ENCODE peak calls at places on chromosomes 6 and 20, in nine cellular contexts. J, V, D, W, G, C, H, U and Z are unnamed samples.

GRCh38 chr20:39473533-39473932 is 511.4 kb downstream of the DHX35 start:
- DNase-seq in H (no peak), J (no peak), C (no peak), W (no peak), G (no peak), V (no peak), D (no peak), U (no peak), Z (no peak)

GRCh38 chr6:24802271-24803059 is 3.7 kb upstream of the ARMH2 start:
- DNase-seq in H (no peak), D (no peak), C (peak), U (no peak), G (no peak), J (no peak), V (no peak), W (no peak), Z (no peak)

GRCh38 chr20:25353368-25353753 is 37.3 kb downstream of the ABHD12 start:
- DNase-seq in D (no peak), U (no peak), W (no peak), J (no peak), H (no peak), G (no peak), C (no peak), V (no peak), Z (no peak)

GRCh38 chr6:137218473-137218916 is 690 bp downstream of the IFNGR1 start:
- DNase-seq in U (no peak), H (peak), W (no peak), V (peak), J (no peak), D (no peak), C (peak), G (peak), Z (peak)

GRCh38 chr20:1897486-1897885 is 2.3 kb downstream of the SIRPA start:
- DNase-seq in J (no peak), C (no peak), W (no peak), D (no peak), U (no peak), H (no peak), V (no peak), G (peak), Z (no peak)

GRCh38 chr6:158999154-158999668 is 791 bp downstream of the RSPH3 start:
- DNase-seq in W (peak), H (no peak), C (no peak), G (peak), J (no peak), U (peak), D (no peak), V (no peak), Z (peak)

GRCh38 chr20:37522258-37523011 is 1.4 kb downstream of the NNAT start:
- DNase-seq in J (no peak), W (no peak), H (no peak), U (no peak), V (peak), D (peak), G (peak), C (peak), Z (no peak)

GRCh38 chr6:108902389-108902792 is 54.2 kb downstream of the ARMC2 start:
- DNase-seq in G (no peak), W (no peak), V (no peak), H (no peak), D (no peak), U (no peak), J (no peak), C (no peak), Z (no peak)

GRCh38 chr6:112362827-112363565 is 15.9 kb downstream of the RFPL4B start:
- DNase-seq in H (peak), J (no peak), C (no peak), V (no peak), G (no peak), D (no peak), W (no peak), U (no peak), Z (no peak)

GRCh38 chr6:142850653-142851434 is 94.1 kb downstream of the HIVEP2 start:
- DNase-seq in W (no peak), V (no peak), D (no peak), J (no peak), U (no peak), C (no peak), G (no peak), H (peak), Z (no peak)

GRCh38 chr6:37628611-37629320 is 68.9 kb downstream of the MDGA1 start:
- DNase-seq in U (no peak), G (no peak), D (no peak), V (no peak), C (no peak), W (no peak), H (peak), J (no peak), Z (no peak)

GRCh38 chr6:168013250-168013915 is 15.9 kb downstream of the KIF25 start:
- DNase-seq in W (no peak), U (no peak), V (no peak), J (no peak), G (no peak), C (no peak), D (no peak), H (no peak), Z (no peak)

GRCh38 chr6:36692861-36693702 is 4.5 kb upstream of the RAB44 start:
- DNase-seq in D (peak), J (no peak), W (no peak), C (peak), G (no peak), U (peak), H (no peak), V (peak), Z (no peak)

GRCh38 chr20:33539129-33539528 is 49.2 kb downstream of the CBFA2T2 start:
- DNase-seq in H (no peak), G (no peak), J (no peak), V (peak), C (no peak), U (no peak), W (no peak), D (no peak), Z (no peak)

GRCh38 chr6:139028242-139028657 is 295 bp upstream of the ABRACL start:
- DNase-seq in H (no peak), U (no peak), G (peak), D (no peak), W (no peak), J (no peak), V (no peak), C (no peak), Z (no peak)

GRCh38 chr6:90135672-90136071 is 161.0 kb downstream of the BACH2 start:
- DNase-seq in G (peak), C (no peak), W (no peak), D (no peak), U (no peak), H (peak), V (no peak), J (no peak), Z (no peak)

GRCh38 chr6:107943626-107944439 is 14.2 kb downstream of the SEC63 start:
- DNase-seq in V (no peak), W (no peak), G (no peak), J (no peak), H (no peak), D (no peak), C (no peak), U (no peak), Z (peak)

GRCh38 chr6:19317587-19317986 is 519.6 kb upstream of the ID4 start:
- DNase-seq in V (no peak), G (no peak), H (no peak), D (no peak), W (no peak), J (no peak), U (no peak), C (no peak), Z (no peak)

GRCh38 chr6:74018825-74019224 is 322.8 kb downstream of the CD109 start:
- DNase-seq in C (peak), W (no peak), J (no peak), U (no peak), H (peak), D (no peak), V (no peak), G (no peak), Z (no peak)

GRCh38 chr20:17873410-17874270 is 95.0 kb downstream of the SNX5 start:
- DNase-seq in H (peak), G (peak), W (peak), C (peak), U (peak), V (peak), D (peak), J (peak), Z (no peak)

GRCh38 chr20:63579017-63579705 is 5.1 kb upstream of the HELZ2 start:
- DNase-seq in U (peak), D (no peak), J (no peak), G (no peak), H (no peak), V (no peak), C (no peak), W (no peak), Z (no peak)

GRCh38 chr6:143744593-143745151 is 66.9 kb downstream of the PHACTR2 start:
- DNase-seq in J (no peak), C (peak), H (no peak), D (no peak), V (no peak), U (no peak), G (peak), W (peak), Z (no peak)

GRCh38 chr6:122798099-122798641 is 9.1 kb downstream of the SMPDL3A start:
- DNase-seq in V (peak), C (no peak), W (peak), H (peak), J (no peak), U (no peak), D (no peak), G (peak), Z (no peak)

GRCh38 chr6:137877113-137877512 is 10.1 kb downstream of the TNFAIP3 start:
- DNase-seq in U (no peak), C (no peak), W (no peak), D (no peak), H (no peak), J (no peak), V (no peak), G (no peak), Z (no peak)

GRCh38 chr6:126228001-126228791 is 111.7 kb upstream of the CENPW start:
- DNase-seq in V (no peak), U (no peak), H (no peak), D (no peak), J (no peak), C (no peak), G (no peak), W (no peak), Z (no peak)

GRCh38 chr20:57747889-57748456 is 38.2 kb upstream of the PMEPA1 start:
- DNase-seq in W (no peak), C (no peak), J (peak), V (no peak), G (no peak), H (peak), U (peak), D (no peak), Z (no peak)
- H3K27ac ChIP-seq in W (peak), C (peak), J (no peak), V (peak), G (peak), H (no peak), U (no peak), D (peak), Z (no peak)

GRCh38 chr6:56222509-56222908 is 24.9 kb downstream of the COL21A1 start:
- DNase-seq in C (no peak), G (no peak), D (no peak), V (no peak), H (no peak), U (no peak), J (no peak), W (no peak), Z (no peak)
- H3K27ac ChIP-seq in C (no peak), G (no peak), D (no peak), V (no peak), H (no peak), U (no peak), J (no peak), W (peak), Z (no peak)

GRCh38 chr6:78347191-78347916 is 520.0 kb upstream of the IRAK1BP1 start:
- DNase-seq in D (no peak), U (no peak), G (no peak), H (peak), W (no peak), V (no peak), C (no peak), J (no peak), Z (no peak)

DNA sequence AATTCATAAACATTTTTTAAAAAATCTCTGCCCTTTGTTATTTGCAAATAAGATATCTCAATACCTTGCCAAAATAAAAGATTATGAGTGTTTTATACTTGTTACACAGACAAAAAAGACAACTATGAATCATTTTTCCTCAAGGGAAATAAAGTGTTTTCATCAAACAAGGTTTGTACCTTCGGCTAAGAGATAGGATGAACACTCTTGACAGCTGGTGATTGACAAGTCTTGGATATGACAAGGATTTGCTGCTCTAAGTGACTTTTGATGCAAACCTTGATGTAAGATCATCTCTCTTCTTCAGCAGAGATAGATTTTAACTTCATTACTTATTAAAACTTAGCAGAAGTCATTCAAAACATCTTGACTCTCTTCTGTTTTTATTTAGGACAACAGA is 514.3 kb upstream of the IRAK1BP1 start:
- DNase-seq in H (no peak), U (no peak), W (no peak), D (no peak), C (no peak), V (no peak), G (no peak), J (no peak), Z (no peak)
- H3K27ac ChIP-seq in H (no peak), U (no peak), W (no peak), D (no peak), C (no peak), V (no peak), G (no peak), J (no peak), Z (no peak)

DNA sequence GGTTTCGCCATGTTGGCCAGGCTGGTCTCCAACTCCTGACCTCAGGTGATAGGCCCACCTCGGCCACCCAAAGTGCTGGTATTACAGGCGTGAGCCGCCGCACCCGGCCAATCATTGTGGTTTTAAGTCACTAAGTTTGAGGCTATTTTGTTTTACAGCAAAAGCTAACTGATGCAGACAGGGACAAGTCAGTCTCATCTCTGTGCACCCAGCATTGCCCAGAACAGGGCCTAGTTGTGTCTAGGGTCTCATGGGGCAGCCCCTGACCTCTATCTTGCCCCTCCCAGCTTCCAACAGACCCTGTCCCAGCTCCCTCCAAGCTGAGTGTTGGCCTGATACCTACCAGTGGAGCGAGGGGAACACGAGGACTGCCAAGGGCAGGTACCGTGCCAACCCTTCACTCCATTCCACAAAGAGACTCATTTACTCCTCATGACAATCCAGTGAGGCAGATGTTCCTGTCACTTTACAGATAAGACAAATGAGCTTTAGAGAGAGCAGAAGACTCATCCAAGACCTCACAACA is 8.9 kb upstream of the RBCK1 start:
- DNase-seq in H (no peak), D (no peak), J (no peak), W (no peak), U (no peak), C (no peak), V (no peak), G (no peak), Z (no peak)
- H3K27ac ChIP-seq in H (no peak), D (no peak), J (no peak), W (peak), U (no peak), C (no peak), V (no peak), G (peak), Z (no peak)

GRCh38 chr6:148769304-148769968 is 22.6 kb downstream of the UST start:
- DNase-seq in C (peak), W (no peak), V (no peak), G (no peak), H (no peak), J (no peak), U (no peak), D (no peak), Z (no peak)

GRCh38 chr6:148771212-148771601 is 24.4 kb downstream of the UST start:
- DNase-seq in C (no peak), J (no peak), U (no peak), D (peak), W (no peak), V (peak), G (no peak), H (no peak), Z (no peak)

GRCh38 chr6:148765878-148766808 is 19.3 kb downstream of the UST start:
- DNase-seq in D (no peak), W (no peak), U (no peak), V (no peak), H (no peak), C (no peak), J (no peak), G (no peak), Z (no peak)

GRCh38 chr6:148770408-148771211 is 23.8 kb downstream of the UST start:
- DNase-seq in C (no peak), H (no peak), D (no peak), U (no peak), V (no peak), W (no peak), J (no peak), G (no peak), Z (no peak)

DNA sequence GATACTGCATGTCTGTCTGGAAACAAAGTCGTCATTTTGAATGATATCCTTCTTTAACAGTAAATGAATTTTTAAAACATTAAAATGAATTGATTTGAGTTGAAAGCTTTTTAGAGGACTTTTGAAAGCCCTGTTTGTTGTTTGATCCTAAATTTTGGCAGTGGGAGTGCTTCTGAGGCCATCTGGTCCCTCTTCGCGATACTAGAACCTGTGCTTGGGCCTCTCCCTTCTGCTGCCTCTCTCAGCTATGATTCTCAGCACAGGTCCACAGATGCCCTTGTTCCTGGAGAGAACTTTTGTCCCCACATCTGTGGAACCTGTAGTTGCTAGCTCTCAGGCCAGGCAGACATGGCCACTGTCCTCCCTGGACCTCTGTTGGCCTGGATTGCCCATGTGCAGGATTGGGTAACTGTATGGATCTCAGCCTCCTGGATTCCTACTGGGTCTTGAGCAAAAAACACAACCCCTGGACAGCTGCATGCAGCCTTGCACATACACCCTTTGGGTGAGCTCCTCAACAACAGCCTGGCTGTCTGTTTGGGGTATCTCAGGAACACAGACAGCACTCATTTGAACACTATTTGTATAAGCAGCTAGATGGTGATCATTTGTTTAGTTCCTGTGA is 21.9 kb downstream of the UST start:
- DNase-seq in C (no peak), W (no peak), U (no peak), V (no peak), G (no peak), D (no peak), J (no peak), H (no peak), Z (no peak)
- H3K27ac ChIP-seq in C (no peak), W (no peak), U (no peak), V (no peak), G (no peak), D (no peak), J (no peak), H (no peak), Z (no peak)

GRCh38 chr20:59925359-59925758 is 8.1 kb downstream of the SYCP2 start:
- DNase-seq in H (no peak), V (no peak), U (no peak), G (no peak), C (no peak), J (no peak), D (no peak), W (no peak), Z (no peak)
- H3K27ac ChIP-seq in H (no peak), V (peak), U (no peak), G (no peak), C (no peak), J (no peak), D (no peak), W (no peak), Z (no peak)

GRCh38 chr6:118744261-118744941 is 93.0 kb upstream of the CEP85L start:
- DNase-seq in W (no peak), J (no peak), V (no peak), G (no peak), U (no peak), C (no peak), D (no peak), H (no peak), Z (no peak)
- H3K27ac ChIP-seq in W (no peak), J (no peak), V (no peak), G (no peak), U (no peak), C (no peak), D (no peak), H (no peak), Z (no peak)

GRCh38 chr20:5670874-5671273 is 79.3 kb upstream of the SHLD1 start:
- DNase-seq in W (no peak), C (no peak), G (no peak), J (no peak), H (no peak), V (no peak), U (no peak), D (no peak), Z (no peak)
- H3K27ac ChIP-seq in W (peak), C (no peak), G (peak), J (no peak), H (no peak), V (no peak), U (no peak), D (no peak), Z (no peak)

DNA sequence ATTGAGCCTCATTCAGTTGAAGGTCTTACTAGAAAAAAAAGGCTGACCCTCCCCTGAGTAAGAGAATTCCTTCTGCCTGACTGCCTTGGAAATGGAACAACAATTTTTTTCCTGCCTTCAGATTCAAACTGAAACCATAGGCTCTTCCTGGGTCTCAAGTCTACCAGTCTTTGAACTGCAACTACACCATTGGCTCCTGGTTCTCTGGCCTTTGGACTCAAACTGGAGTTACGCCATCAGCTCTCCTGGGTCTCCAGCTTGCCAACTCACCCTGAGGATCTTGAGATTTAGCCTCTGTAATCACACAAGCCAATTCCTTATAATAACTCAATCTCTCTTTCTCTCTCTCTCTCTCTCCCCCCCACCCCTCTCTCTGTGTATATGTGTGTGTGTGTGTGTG is 36.0 kb upstream of the SNX9 start:
- DNase-seq in V (no peak), G (no peak), W (no peak), C (no peak), H (no peak), D (no peak), U (no peak), J (no peak), Z (no peak)
- H3K27ac ChIP-seq in V (no peak), G (no peak), W (peak), C (no peak), H (no peak), D (no peak), U (no peak), J (no peak), Z (no peak)

DNA sequence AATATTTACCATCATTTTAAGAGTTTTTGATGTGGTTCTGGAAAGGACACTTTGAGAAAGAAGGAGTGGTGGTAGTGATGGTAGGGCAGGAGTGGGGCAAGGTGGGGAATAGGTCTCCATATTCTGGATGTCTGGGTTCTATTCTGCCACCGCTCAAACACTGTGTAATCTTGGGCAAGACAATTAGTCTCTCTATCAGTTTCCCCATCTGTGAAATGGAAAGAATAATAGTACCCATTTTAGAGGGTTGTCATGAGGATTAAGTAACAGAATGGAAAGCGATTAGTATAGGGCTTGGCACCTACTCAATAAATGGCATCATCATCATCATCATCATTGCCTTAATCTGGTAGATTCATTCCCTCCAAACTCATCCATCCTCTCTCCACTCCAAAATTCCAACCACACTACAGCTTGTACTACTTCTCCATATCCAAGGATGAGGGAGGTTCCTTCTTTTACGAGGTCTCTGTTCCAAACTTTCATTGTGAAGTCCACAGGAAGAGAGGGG is 982 bp upstream of the GGT7 start:
- DNase-seq in W (no peak), J (no peak), U (no peak), D (no peak), V (no peak), C (no peak), H (no peak), G (no peak), Z (no peak)
- H3K27ac ChIP-seq in W (no peak), J (no peak), U (no peak), D (peak), V (no peak), C (no peak), H (no peak), G (no peak), Z (peak)